ENCODE peak calls at places on chromosomes 4 and X, in ten cellular contexts. K is tibial nerve; E is NAMALWA; Q is SW480; J is left cardiac atrium; T is colonic mucosa; R is NCI-H2227 treated with DMSO at 0.1 percent for 48 hours; L is activated naive CD4-positive, alpha-beta T cell; I is nephron progenitor cell; W is fibroblast of mammary gland. V is an unnamed sample.

GRCh38 chr4:37981425-37981824 is 21.2 kb downstream of the PTTG2 start:
- DNase-seq in E (no peak), W (no peak), I (no peak), R (no peak), J (no peak), L (no peak), Q (no peak), K (no peak), T (no peak), V (no peak)

GRCh38 chrX:107135076-107135964 is 16.7 kb upstream of the RBM41 start:
- DNase-seq in E (no peak), W (peak), R (no peak), T (no peak), I (no peak), L (no peak), J (no peak), Q (peak), K (no peak), V (no peak)

GRCh38 chrX:146243071-146243470 is 425.4 kb downstream of the SLITRK2 start:
- DNase-seq in L (no peak), I (no peak), Q (no peak), K (no peak), J (no peak), E (no peak), T (no peak), W (peak), R (no peak), V (no peak)

GRCh38 chr4:79638735-79639134 is 230.7 kb upstream of the GK2 start:
- DNase-seq in T (no peak), Q (no peak), J (no peak), I (no peak), W (no peak), R (no peak), K (no peak), E (no peak), L (no peak), V (no peak)

GRCh38 chr4:20809796-20810195 is 109.5 kb downstream of the PACRGL start:
- DNase-seq in K (no peak), R (peak), J (no peak), W (no peak), I (no peak), E (no peak), L (no peak), T (no peak), Q (peak), V (no peak)

GRCh38 chrX:100353326-100353725 is 56.7 kb downstream of the PCDH19 start:
- DNase-seq in J (no peak), K (no peak), L (no peak), I (no peak), T (no peak), E (no peak), W (no peak), Q (no peak), R (no peak), V (no peak)

GRCh38 chr4:168540086-168540864 is 43.4 kb downstream of the PALLD start:
- DNase-seq in T (no peak), I (no peak), L (no peak), K (no peak), W (peak), R (no peak), J (no peak), E (no peak), Q (no peak), V (no peak)

GRCh38 chr4:145868637-145869409 is 69.8 kb downstream of the ZNF827 start:
- DNase-seq in J (no peak), R (no peak), K (no peak), W (peak), E (peak), T (no peak), Q (no peak), I (no peak), L (no peak), V (no peak)

GRCh38 chr4:48336471-48336870 is 4.9 kb upstream of the SLAIN2 start:
- DNase-seq in I (no peak), T (no peak), R (no peak), Q (no peak), K (no peak), J (no peak), W (peak), L (no peak), E (no peak), V (no peak)

GRCh38 chrX:34859191-34859590 is 83.4 kb upstream of the FAM47B start:
- DNase-seq in W (no peak), I (no peak), R (no peak), J (no peak), L (no peak), K (no peak), E (no peak), Q (no peak), T (no peak), V (no peak)

GRCh38 chr4:181966084-181966483 is 277.1 kb upstream of the TENM3 start:
- DNase-seq in L (no peak), I (no peak), J (no peak), Q (no peak), R (no peak), E (no peak), T (no peak), K (no peak), W (peak), V (no peak)

GRCh38 chr4:77203380-77204197 is 46.6 kb downstream of the CCNG2 start:
- DNase-seq in I (peak), J (peak), K (peak), R (no peak), E (peak), Q (peak), T (peak), L (peak), W (peak), V (peak)

GRCh38 chr4:31918891-31919290 is 1198.7 kb downstream of the PCDH7 start:
- DNase-seq in Q (no peak), R (no peak), T (no peak), I (no peak), L (no peak), K (no peak), J (no peak), E (no peak), W (no peak), V (no peak)

GRCh38 chrX:47873123-47873522 is 36.4 kb downstream of the ZNF81 start:
- DNase-seq in Q (no peak), J (no peak), L (no peak), I (no peak), W (no peak), E (no peak), R (no peak), T (no peak), K (no peak), V (no peak)

GRCh38 chr4:112266823-112267222 is 18.9 kb downstream of the TIFA start:
- DNase-seq in W (peak), T (no peak), E (peak), I (no peak), J (no peak), K (no peak), R (no peak), Q (no peak), L (no peak), V (no peak)

V was measured in effector CD8-positive, alpha-beta T cell.